ENCODE peak calls at places on chromosomes 11 and 22, in six cellular contexts. V, X, S, N, T and H are unnamed samples.

GRCh38 chr11:93330446-93330984 is at the start of gene DEUP1:
- DNase-seq in T (no peak), V (no peak), S (no peak), X (no peak), N (no peak), H (no peak)

GRCh38 chr11:91067666-91068065 is 844.8 kb upstream of the CHORDC1 start:
- DNase-seq in V (no peak), S (no peak), X (no peak), T (no peak), N (no peak), H (no peak)

GRCh38 chr11:70090989-70091388 is 12.9 kb downstream of the ANO1 start:
- DNase-seq in V (peak), X (no peak), S (no peak), N (no peak), T (no peak), H (no peak)

GRCh38 chr11:24132471-24132870 is 364.4 kb upstream of the LUZP2 start:
- DNase-seq in T (no peak), X (no peak), S (no peak), N (no peak), V (no peak), H (no peak)

GRCh38 chr11:117303101-117303500 is 12.0 kb downstream of the BACE1-AS start:
- DNase-seq in N (no peak), S (no peak), V (no peak), T (no peak), X (no peak), H (no peak)

GRCh38 chr11:130499828-130500227 is 51.4 kb downstream of the ADAMTS15 start:
- DNase-seq in X (no peak), S (no peak), T (no peak), N (no peak), V (no peak), H (no peak)

GRCh38 chr11:64224891-64225607 is 937 bp downstream of the TRPT1 start:
- DNase-seq in V (no peak), N (no peak), T (no peak), X (no peak), S (no peak), H (no peak)

GRCh38 chr11:134414772-134415765 is 3.0 kb upstream of the B3GAT1 start:
- DNase-seq in N (no peak), X (no peak), S (no peak), V (no peak), T (no peak), H (no peak)

GRCh38 chr11:20563871-20564270 is 35.5 kb upstream of the SLC6A5 start:
- DNase-seq in N (no peak), V (no peak), S (no peak), X (no peak), T (no peak), H (no peak)

GRCh38 chr11:124669193-124669592 is 4.3 kb downstream of the SIAE start:
- DNase-seq in S (peak), N (peak), X (peak), V (no peak), T (no peak), H (peak)

GRCh38 chr11:63663809-63664208 is 7.4 kb downstream of the ATL3 start:
- DNase-seq in X (peak), T (no peak), V (no peak), S (no peak), N (no peak), H (no peak)

GRCh38 chr11:101848262-101848661 is 66.5 kb upstream of the CEP126 start:
- DNase-seq in T (no peak), V (no peak), X (peak), N (no peak), S (no peak), H (peak)

GRCh38 chr22:33923033-33923432 is 2.8 kb upstream of the LARGE1 start:
- DNase-seq in N (no peak), T (no peak), V (no peak), S (no peak), X (no peak), H (no peak)

GRCh38 chr11:130148927-130149326 is 10.7 kb upstream of the ST14 start:
- DNase-seq in S (no peak), V (no peak), T (no peak), N (no peak), X (no peak), H (no peak)

GRCh38 chr11:126115820-126116319 is 53.2 kb upstream of the CDON start:
- DNase-seq in N (no peak), X (peak), V (peak), S (no peak), T (peak), H (no peak)

GRCh38 chr22:20582520-20583361 is 75.3 kb downstream of the MED15 start:
- DNase-seq in T (no peak), X (no peak), N (no peak), V (no peak), S (no peak), H (no peak)

GRCh38 chr11:114085965-114086364 is 26.5 kb downstream of the ZBTB16 start:
- DNase-seq in S (no peak), T (no peak), N (no peak), X (no peak), V (no peak), H (no peak)

GRCh38 chr22:45837507-45837906 is 139.5 kb downstream of the WNT7B start:
- DNase-seq in N (no peak), V (no peak), S (no peak), T (no peak), X (no peak), H (no peak)

GRCh38 chr22:24500251-24500820 is 5.2 kb downstream of the UPB1 start:
- DNase-seq in S (no peak), X (no peak), N (no peak), T (no peak), V (no peak), H (peak)

GRCh38 chr22:46421272-46421671 is 85.8 kb downstream of the TRMU start:
- DNase-seq in T (no peak), V (no peak), S (peak), X (no peak), N (peak), H (peak)

GRCh38 chr22:43128928-43129424 is 14.2 kb downstream of the MCAT start:
- DNase-seq in N (no peak), T (no peak), V (no peak), S (no peak), X (no peak), H (peak)

GRCh38 chr22:34045311-34045710 is 125.0 kb upstream of the LARGE1 start:
- DNase-seq in V (no peak), T (no peak), N (no peak), X (no peak), S (no peak), H (no peak)

GRCh38 chr11:124865902-124866851 is 945 bp downstream of the ROBO3 start:
- DNase-seq in S (peak), V (no peak), X (no peak), T (no peak), N (peak), H (no peak)

GRCh38 chr11:60971520-60971919 is at the start of gene CD6:
- DNase-seq in S (peak), V (no peak), T (no peak), X (no peak), N (peak), H (peak)

GRCh38 chr11:19349340-19350025 is 108.7 kb upstream of the E2F8 start:
- DNase-seq in V (no peak), X (no peak), N (no peak), T (no peak), S (no peak), H (no peak)

GRCh38 chr22:46538816-46539163 is 1.4 kb upstream of the CELSR1 start:
- DNase-seq in N (no peak), S (no peak), T (no peak), X (peak), V (no peak), H (no peak)

GRCh38 chr22:37633082-37633692 is 6.3 kb upstream of the SH3BP1 start:
- DNase-seq in N (peak), T (no peak), S (peak), V (no peak), X (no peak), H (no peak)

GRCh38 chr22:36775589-36775965 is 342 bp downstream of the IFT27 start:
- DNase-seq in N (peak), S (peak), V (no peak), T (no peak), X (no peak), H (no peak)

GRCh38 chr11:62611705-62612365 is 740 bp downstream of the EML3 start:
- DNase-seq in V (no peak), T (no peak), X (peak), N (no peak), S (no peak), H (no peak)

GRCh38 chr22:21098099-21098671 is 52.4 kb downstream of the LRRC74B start:
- DNase-seq in N (no peak), V (no peak), T (no peak), X (peak), S (no peak), H (no peak)

GRCh38 chr22:49667236-49667635 is 160.4 kb downstream of the BRD1 start:
- DNase-seq in X (no peak), T (no peak), V (no peak), N (no peak), S (peak), H (no peak)

GRCh38 chr22:37661160-37661924 is 2.8 kb downstream of the PDXP start:
- DNase-seq in T (no peak), N (no peak), X (no peak), S (no peak), V (no peak), H (no peak)

GRCh38 chr11:60913793-60914619 is at the start of gene TMEM109:
- DNase-seq in X (peak), N (peak), S (peak), V (peak), T (no peak), H (peak)

GRCh38 chr11:70519117-70519516 is 120.8 kb downstream of the CTTN start:
- DNase-seq in V (no peak), T (no peak), N (no peak), X (no peak), S (no peak), H (no peak)

GRCh38 chr11:75347781-75348613 is 3.5 kb downstream of the ARRB1 start:
- DNase-seq in T (no peak), V (peak), X (no peak), S (no peak), N (no peak), H (no peak)

GRCh38 chr11:77823775-77824174 is 2.8 kb downstream of the AAMDC start:
- DNase-seq in V (no peak), X (no peak), T (no peak), S (no peak), N (no peak), H (no peak)
- H3K4me3 ChIP-seq in V (no peak), X (no peak), T (no peak), S (no peak), N (no peak), H (no peak)

GRCh38 chr11:104872393-104872792 is 25.9 kb downstream of the CASP12 start:
- DNase-seq in T (no peak), N (no peak), V (no peak), S (no peak), X (no peak), H (no peak)
- H3K4me3 ChIP-seq in T (no peak), N (no peak), V (no peak), S (no peak), X (no peak), H (no peak)

GRCh38 chr11:67664696-67665536 is 9.5 kb downstream of the ALDH3B2 start:
- DNase-seq in V (no peak), S (no peak), N (no peak), T (no peak), X (no peak), H (no peak)
- H3K4me3 ChIP-seq in V (no peak), S (no peak), N (no peak), T (no peak), X (no peak), H (no peak)

DNA sequence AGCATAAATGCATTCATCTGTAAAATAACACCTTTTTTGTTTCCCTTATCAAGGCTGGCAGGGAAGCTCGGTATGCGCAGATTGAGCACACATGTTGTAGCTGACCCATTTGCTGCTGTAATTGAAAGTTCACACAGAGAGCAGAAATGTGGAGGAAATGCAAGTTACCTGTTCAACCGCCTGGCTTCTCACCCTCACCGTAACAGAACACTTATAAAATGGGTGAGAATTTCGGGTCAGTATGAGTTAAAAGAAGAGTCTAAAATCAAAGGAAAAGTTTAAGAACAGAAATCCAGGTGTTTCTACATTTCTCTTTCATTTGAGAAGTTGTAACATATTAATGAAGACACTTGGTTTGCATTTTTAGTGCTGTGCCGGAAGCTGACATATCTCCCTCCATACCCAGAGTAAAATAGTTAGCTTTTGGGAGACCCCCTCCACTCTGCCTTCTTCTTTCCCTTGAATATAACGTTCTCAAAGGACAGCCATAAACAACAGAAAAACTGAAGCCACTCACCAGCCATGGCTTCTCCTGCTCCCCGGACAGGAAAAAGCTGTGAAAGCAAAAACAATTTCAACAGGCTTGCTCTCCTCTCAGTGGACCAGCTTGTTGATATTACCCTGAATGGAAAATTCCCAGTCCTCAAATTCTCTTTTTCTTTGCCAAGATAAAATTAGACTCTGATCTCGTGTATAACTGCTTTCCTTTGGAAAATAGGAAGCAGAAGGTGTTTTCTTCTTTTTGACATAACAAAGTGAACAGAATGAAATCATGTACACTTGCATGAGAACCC is at the start of gene CASP12:
- DNase-seq in S (peak), V (no peak), T (no peak), X (no peak), N (peak), H (no peak)
- H3K4me3 ChIP-seq in S (peak), V (no peak), T (no peak), X (no peak), N (no peak), H (no peak)

GRCh38 chr11:30583505-30584280 is 2.5 kb downstream of the MPPED2 start:
- DNase-seq in X (no peak), T (no peak), S (no peak), V (no peak), N (no peak), H (no peak)

GRCh38 chr11:30585892-30586250 is 282 bp downstream of the MPPED2 start:
- DNase-seq in V (no peak), N (no peak), S (no peak), X (no peak), T (no peak), H (no peak)

GRCh38 chr11:30585067-30585891 is 874 bp downstream of the MPPED2 start:
- DNase-seq in V (no peak), S (no peak), T (no peak), N (no peak), X (no peak), H (no peak)

GRCh38 chr11:30581646-30582045 is 4.5 kb downstream of the MPPED2 start:
- DNase-seq in N (no peak), T (no peak), S (no peak), X (no peak), V (no peak), H (no peak)

DNA sequence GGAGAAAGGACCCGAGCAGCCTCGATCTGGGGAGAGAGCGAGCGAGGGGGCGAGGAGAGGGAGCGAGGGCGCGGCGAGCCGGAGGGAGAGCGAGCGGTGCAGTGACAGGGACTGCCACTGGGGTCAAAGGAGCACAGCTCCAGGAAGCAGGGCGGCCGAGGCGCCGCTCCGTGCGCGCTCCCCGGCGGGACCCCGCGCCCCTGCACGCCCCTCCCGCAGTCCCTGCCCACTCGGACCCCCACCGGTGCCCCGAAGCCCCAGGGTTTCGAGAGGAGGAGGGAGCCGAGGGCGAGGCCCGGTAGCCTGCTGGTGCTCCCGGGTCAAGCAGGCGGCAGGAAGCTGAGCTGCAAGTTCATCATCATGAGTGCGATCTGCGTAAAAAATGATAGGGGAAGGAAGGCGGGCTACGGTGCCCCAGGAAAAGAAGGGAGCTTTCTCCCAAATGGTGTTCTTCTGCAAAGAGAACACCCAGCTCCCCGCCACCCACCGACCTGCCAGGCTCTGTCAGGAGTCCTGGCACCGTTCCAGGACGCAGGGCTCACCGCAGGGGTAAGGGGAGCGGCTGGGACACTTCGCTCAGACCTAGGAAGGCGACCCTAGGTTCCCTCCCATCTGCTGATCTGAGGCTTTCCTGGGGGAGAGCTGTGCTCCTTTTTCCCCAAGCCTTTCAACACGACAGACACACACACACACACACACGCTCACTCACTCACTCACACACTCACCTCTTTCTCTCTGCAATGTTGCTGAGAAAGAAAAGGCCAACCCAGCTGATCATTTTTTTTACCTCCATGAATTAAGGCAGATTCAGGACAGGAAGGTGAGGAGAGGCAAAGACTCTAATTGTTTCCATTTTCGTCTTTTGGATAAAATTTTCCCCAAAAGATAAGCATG is at the start of gene MPPED2:
- DNase-seq in V (no peak), T (no peak), N (peak), X (peak), S (no peak), H (peak)
- H3K4me3 ChIP-seq in V (peak), T (peak), N (no peak), X (peak), S (no peak), H (peak)